ENCODE peak calls at places on chromosomes 2 and 18, in nine cellular contexts. Q, U, L, J, V, M, Z, F and O are unnamed samples.

GRCh38 chr2:109215866-109216265 is 86.9 kb downstream of the SH3RF3 start:
- DNase-seq in Q (no peak), U (no peak), L (no peak), J (no peak), V (no peak), M (no peak), Z (no peak), F (no peak), O (no peak)

GRCh38 chr2:229780856-229781773 is 66.8 kb upstream of the DNER start:
- DNase-seq in Q (peak), U (peak), L (peak), J (peak), V (peak), M (peak), Z (peak), F (peak), O (peak)

GRCh38 chr18:3225588-3225987 is 5.8 kb upstream of the MYOM1 start:
- DNase-seq in Q (no peak), U (no peak), L (no peak), J (no peak), V (no peak), M (no peak), Z (no peak), F (no peak), O (no peak)

GRCh38 chr2:174325932-174326879 is 8.5 kb upstream of the SP9 start:
- DNase-seq in Q (no peak), U (peak), L (peak), J (peak), V (no peak), M (peak), Z (no peak), F (no peak), O (no peak)

GRCh38 chr2:193561054-193561453 is 1366.3 kb upstream of the TMEFF2 start:
- DNase-seq in Q (no peak), U (no peak), L (no peak), J (no peak), V (no peak), M (no peak), Z (no peak), F (no peak), O (no peak)

GRCh38 chr2:63790913-63791312 is 50.8 kb upstream of the UGP2 start:
- DNase-seq in Q (no peak), U (peak), L (no peak), J (no peak), V (peak), M (no peak), Z (no peak), F (no peak), O (peak)

GRCh38 chr2:54636425-54637139 is 86.9 kb upstream of the EML6 start:
- DNase-seq in Q (no peak), U (peak), L (no peak), J (no peak), V (no peak), M (no peak), Z (no peak), F (no peak), O (no peak)

GRCh38 chr18:27223570-27224340 is 38.6 kb upstream of the CHST9 start:
- DNase-seq in Q (no peak), U (no peak), L (no peak), J (peak), V (no peak), M (peak), Z (no peak), F (no peak), O (no peak)

GRCh38 chr2:24124003-24124585 is 825 bp downstream of the FAM228B start:
- DNase-seq in Q (no peak), U (peak), L (no peak), J (no peak), V (no peak), M (no peak), Z (no peak), F (no peak), O (peak)

GRCh38 chr2:23121968-23122648 is 262.9 kb upstream of the KLHL29 start:
- DNase-seq in Q (no peak), U (no peak), L (no peak), J (no peak), V (no peak), M (no peak), Z (no peak), F (no peak), O (no peak)

GRCh38 chr2:127829845-127830246 is 18.9 kb upstream of the WDR33 start:
- DNase-seq in Q (peak), U (no peak), L (peak), J (no peak), V (no peak), M (peak), Z (no peak), F (peak), O (no peak)

GRCh38 chr2:149020432-149020851 is 18.1 kb upstream of the LYPD6B start:
- DNase-seq in Q (peak), U (no peak), L (peak), J (no peak), V (peak), M (no peak), Z (no peak), F (no peak), O (no peak)

GRCh38 chr2:233242231-233242917 is 9.1 kb upstream of the ATG16L1 start:
- DNase-seq in Q (no peak), U (no peak), L (no peak), J (no peak), V (no peak), M (no peak), Z (no peak), F (no peak), O (peak)

GRCh38 chr2:960064-960736 is 9.6 kb downstream of the SNTG2 start:
- DNase-seq in Q (no peak), U (no peak), L (no peak), J (no peak), V (no peak), M (peak), Z (no peak), F (no peak), O (no peak)

GRCh38 chr2:66522591-66523379 is 87.9 kb downstream of the MEIS1 start:
- DNase-seq in Q (no peak), U (no peak), L (no peak), J (no peak), V (no peak), M (no peak), Z (no peak), F (no peak), O (no peak)

GRCh38 chr2:36695746-36696415 is 626 bp upstream of the VIT start:
- DNase-seq in Q (no peak), U (peak), L (no peak), J (no peak), V (no peak), M (peak), Z (no peak), F (peak), O (peak)

GRCh38 chr2:2050321-2050905 is 280.7 kb downstream of the MYT1L start:
- DNase-seq in Q (no peak), U (no peak), L (no peak), J (no peak), V (no peak), M (no peak), Z (no peak), F (no peak), O (no peak)

GRCh38 chr18:77866309-77866708 is 616.7 kb downstream of the GALR1 start:
- DNase-seq in Q (no peak), U (no peak), L (no peak), J (no peak), V (no peak), M (peak), Z (no peak), F (no peak), O (no peak)

GRCh38 chr2:181228661-181229060 is 228.5 kb upstream of the ITGA4 start:
- DNase-seq in Q (no peak), U (no peak), L (no peak), J (no peak), V (no peak), M (no peak), Z (no peak), F (no peak), O (no peak)

GRCh38 chr2:187338679-187339121 is 109.4 kb downstream of the CALCRL start:
- DNase-seq in Q (no peak), U (no peak), L (no peak), J (peak), V (no peak), M (peak), Z (no peak), F (peak), O (no peak)

GRCh38 chr2:144459937-144460336 is 60.0 kb downstream of the ZEB2 start:
- DNase-seq in Q (no peak), U (peak), L (no peak), J (no peak), V (no peak), M (peak), Z (no peak), F (no peak), O (no peak)

GRCh38 chr2:73926493-73927327 is at the start of gene DGUOK:
- DNase-seq in Q (peak), U (peak), L (peak), J (peak), V (peak), M (peak), Z (peak), F (peak), O (peak)

GRCh38 chr2:126698991-126699390 is 43.0 kb downstream of the GYPC start:
- DNase-seq in Q (no peak), U (no peak), L (no peak), J (peak), V (no peak), M (no peak), Z (no peak), F (no peak), O (no peak)

GRCh38 chr2:128769457-128770142 is 450.9 kb upstream of the HS6ST1 start:
- DNase-seq in Q (no peak), U (no peak), L (no peak), J (no peak), V (no peak), M (no peak), Z (no peak), F (no peak), O (no peak)

GRCh38 chr18:42414756-42415454 is 459.9 kb downstream of the PIK3C3 start:
- DNase-seq in Q (no peak), U (peak), L (no peak), J (no peak), V (peak), M (no peak), Z (no peak), F (no peak), O (no peak)

GRCh38 chr2:151730242-151730975 is 3.9 kb downstream of the NEB start:
- DNase-seq in Q (no peak), U (peak), L (peak), J (no peak), V (no peak), M (peak), Z (no peak), F (no peak), O (no peak)

DNA sequence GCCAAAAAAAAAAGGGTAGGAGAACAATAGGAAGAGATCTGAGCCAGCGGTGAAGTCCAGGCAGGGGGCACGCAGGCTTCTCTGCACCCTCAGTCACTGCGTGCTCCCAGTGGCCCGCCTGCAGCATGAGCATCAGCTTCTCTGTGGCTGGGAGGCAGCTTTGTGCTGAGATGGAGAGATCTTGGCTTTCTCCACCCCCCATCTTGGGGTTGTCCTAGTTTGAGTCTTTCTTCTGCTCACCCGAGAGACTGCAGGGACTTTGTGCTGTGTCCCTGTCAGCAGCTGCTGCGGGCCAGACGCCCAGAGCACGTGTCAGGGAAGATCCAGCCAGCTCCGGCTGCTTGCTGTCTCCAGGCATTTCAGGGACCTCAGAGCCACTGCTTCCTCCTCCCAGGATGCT is 20.3 kb downstream of the TRAPPC12 start:
- DNase-seq in Q (no peak), U (peak), L (no peak), J (peak), V (no peak), M (peak), Z (no peak), F (peak), O (no peak)
- TF ChIP-seq EZH2phosphoT487 in Q (no peak), U (no peak), L (no peak), J (no peak), V (no peak), M (no peak), Z (no peak), F (no peak), O (no peak)

GRCh38 chr2:197453123-197453913 is at the start of gene COQ10B:
- DNase-seq in Q (peak), U (peak), L (peak), J (peak), V (peak), M (peak), Z (peak), F (peak), O (peak)
- H2AFZ ChIP-seq in Q (peak), U (peak), L (peak), J (peak), V (peak), M (peak), Z (peak), F (peak), O (peak)

DNA sequence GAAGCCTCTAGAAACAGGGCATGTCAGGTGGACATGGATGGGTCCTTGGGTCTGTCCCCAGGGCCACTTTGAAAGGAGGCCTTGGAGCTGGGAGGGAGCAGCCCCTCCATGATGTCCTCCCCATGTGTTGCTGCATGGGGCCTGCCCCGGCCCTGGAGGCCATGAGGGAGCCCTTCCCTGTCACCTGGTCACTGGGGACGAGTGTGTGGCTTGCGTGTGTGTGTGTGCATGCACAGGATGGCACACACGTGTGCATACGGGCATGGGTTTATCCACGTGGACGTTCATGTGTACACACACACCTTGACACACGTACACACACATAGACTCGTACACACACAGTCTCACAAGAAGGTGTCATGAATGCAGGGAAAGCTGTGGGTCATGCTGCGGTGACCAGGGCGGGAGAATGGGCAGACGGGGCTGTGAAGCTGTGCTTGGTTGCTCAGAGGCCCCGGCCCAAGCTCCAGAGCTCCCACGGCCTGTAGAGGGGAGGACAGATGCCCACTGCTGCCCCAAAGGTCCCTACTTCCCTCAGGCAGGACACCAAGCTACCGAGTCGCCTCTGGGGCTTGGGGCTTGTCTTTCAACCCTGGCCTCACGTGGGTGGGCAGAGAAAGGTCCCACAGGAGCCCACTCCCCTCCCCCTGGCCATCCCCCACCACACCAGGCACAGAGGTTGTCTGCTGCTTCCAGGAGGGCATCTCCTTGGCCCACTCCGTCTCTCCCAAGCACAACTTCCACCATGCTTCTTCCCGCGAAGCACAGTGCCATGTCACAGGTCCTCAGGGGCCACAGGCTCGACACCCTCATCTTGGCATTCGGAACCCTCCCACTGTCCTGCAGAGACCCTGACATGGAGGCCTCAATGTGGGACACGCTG is 42.3 kb upstream of the GPC1 start:
- DNase-seq in Q (no peak), U (no peak), L (no peak), J (no peak), V (no peak), M (no peak), Z (no peak), F (peak), O (no peak)
- TF ChIP-seq EZH2phosphoT487 in Q (no peak), U (no peak), L (no peak), J (no peak), V (no peak), M (no peak), Z (no peak), F (no peak), O (no peak)

GRCh38 chr2:86000131-86000937 is 105.4 kb downstream of the POLR1A start:
- DNase-seq in Q (no peak), U (peak), L (no peak), J (no peak), V (no peak), M (no peak), Z (no peak), F (no peak), O (no peak)

GRCh38 chr2:86000938-86001312 is 104.8 kb downstream of the POLR1A start:
- DNase-seq in Q (no peak), U (peak), L (peak), J (no peak), V (no peak), M (no peak), Z (no peak), F (no peak), O (no peak)

GRCh38 chr2:85997016-85997970 is 108.4 kb downstream of the POLR1A start:
- DNase-seq in Q (no peak), U (peak), L (peak), J (no peak), V (peak), M (no peak), Z (no peak), F (no peak), O (no peak)

GRCh38 chr2:85998071-85998991 is 107.4 kb downstream of the POLR1A start:
- DNase-seq in Q (no peak), U (peak), L (peak), J (peak), V (peak), M (peak), Z (no peak), F (no peak), O (no peak)

DNA sequence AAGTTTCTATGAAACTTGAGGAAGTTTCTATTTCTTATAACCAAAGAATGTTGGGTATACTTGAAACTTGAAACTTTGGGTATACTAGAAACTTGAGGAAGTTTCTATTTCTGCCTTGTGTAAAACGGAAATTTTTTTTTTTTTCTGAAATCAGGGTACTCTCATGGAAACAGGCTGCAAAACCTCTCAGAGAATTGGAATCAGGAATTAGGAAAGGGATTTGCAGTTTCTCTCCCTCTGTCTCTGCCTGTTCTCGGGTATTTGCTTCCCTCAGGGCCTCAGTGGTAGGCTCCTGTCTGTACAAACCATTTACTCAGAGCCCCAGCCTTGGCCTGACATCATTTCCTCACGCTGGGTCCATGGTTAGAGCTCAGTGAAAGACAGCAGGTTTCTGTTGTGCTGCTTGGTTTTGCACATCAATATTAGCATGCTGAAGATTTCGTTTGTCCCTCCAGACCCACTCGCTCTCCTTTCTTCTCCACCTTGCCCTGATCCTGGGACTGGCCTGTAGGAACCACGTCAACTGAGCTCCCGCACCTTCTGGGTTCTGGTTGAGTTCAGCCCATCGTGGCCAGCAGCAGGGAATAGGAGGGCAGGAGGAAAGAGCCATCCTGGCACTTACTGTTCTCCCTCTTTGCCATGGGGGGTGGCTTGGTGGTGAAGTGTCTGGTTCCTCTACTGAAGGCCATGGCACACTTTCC is 106.4 kb downstream of the POLR1A start:
- DNase-seq in Q (peak), U (peak), L (peak), J (no peak), V (peak), M (no peak), Z (no peak), F (no peak), O (no peak)
- H2AFZ ChIP-seq in Q (peak), U (peak), L (peak), J (no peak), V (peak), M (peak), Z (no peak), F (peak), O (no peak)

DNA sequence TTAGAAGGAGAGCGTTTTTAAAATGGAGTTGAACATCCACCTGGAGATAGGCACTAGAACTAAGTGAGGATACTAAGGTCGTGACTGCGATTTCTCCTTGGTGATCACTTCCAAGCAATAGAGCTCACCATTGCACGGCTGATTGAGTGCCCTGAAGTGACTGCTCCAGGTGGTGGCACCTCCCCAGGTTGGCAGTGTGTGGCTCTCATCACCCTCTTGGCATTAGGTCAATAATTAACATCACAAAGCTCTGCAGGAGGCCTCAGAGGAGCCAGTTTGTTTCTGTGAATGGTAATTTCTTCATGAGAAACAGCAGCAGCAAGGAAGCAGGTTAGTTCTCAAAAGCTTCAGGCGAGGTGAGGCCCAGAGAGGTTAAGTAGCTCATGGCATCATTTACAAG is 259.6 kb downstream of the CLIP4 start:
- DNase-seq in Q (no peak), U (no peak), L (no peak), J (no peak), V (no peak), M (peak), Z (no peak), F (no peak), O (no peak)
- TF ChIP-seq EZH2phosphoT487 in Q (no peak), U (no peak), L (no peak), J (no peak), V (no peak), M (no peak), Z (no peak), F (no peak), O (no peak)

DNA sequence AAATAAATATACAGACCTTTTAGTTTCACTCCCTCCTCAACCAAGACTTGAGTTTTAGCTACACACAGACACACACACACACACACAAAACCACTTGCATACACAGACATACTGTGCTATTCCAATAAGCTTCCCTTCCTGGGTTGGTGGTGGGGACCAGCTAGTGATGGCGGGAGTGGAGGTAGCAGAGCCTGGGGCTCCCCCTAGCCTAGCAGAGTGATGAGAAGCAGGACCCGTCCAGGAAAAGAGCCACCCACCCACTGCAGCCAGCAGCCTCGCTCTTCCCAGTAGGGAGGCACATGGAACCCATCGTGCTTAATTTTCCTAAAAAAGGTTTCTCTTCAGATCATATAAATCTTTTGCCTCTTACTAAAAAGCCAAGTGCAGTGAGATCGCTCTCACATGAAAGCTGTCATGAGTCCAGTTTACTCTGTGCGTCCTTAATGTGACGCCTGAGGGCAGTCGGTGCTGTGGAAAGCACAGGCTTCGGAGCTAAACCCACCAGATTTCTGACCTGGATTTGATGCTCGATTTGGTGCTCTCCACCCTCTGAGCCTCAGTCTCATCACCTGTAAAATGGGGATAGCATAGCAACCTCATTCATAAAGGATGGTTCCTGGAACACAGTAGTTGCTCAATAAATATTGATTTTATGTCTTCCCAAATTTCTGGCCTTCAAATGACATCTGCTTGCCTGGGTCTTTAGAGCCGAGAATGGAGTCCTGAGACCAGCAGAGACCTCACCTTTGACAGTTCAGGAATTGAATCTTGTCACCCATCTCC is 60.1 kb upstream of the YWHAQ start:
- DNase-seq in Q (no peak), U (no peak), L (no peak), J (no peak), V (no peak), M (peak), Z (no peak), F (peak), O (no peak)
- H2AFZ ChIP-seq in Q (no peak), U (no peak), L (no peak), J (no peak), V (no peak), M (no peak), Z (no peak), F (no peak), O (no peak)